ENCODE peak calls at places on chromosome 18, in eight cellular contexts. L, J, V, D, S, R, Q and P are unnamed samples.

GRCh38 chr18:13284330-13285027 is 65.9 kb downstream of the LDLRAD4 start:
- DNase-seq in V (no peak), Q (no peak), J (no peak), R (no peak), S (no peak), L (no peak), D (no peak), P (no peak)

GRCh38 chr18:2883137-2883671 is 36.4 kb downstream of the EMILIN2 start:
- DNase-seq in J (peak), L (no peak), Q (no peak), D (no peak), S (no peak), V (no peak), R (peak), P (peak)

GRCh38 chr18:80137976-80138375 is 28.9 kb downstream of the ADNP2 start:
- DNase-seq in Q (no peak), J (no peak), V (no peak), D (no peak), S (no peak), L (no peak), R (no peak), P (no peak)

GRCh38 chr18:23283933-23284430 is 148.7 kb downstream of the CABLES1 start:
- DNase-seq in J (no peak), Q (no peak), D (no peak), R (no peak), S (no peak), V (no peak), L (no peak), P (no peak)

GRCh38 chr18:74477771-74478170 is 18.4 kb upstream of the CNDP2 start:
- DNase-seq in R (no peak), V (no peak), S (no peak), J (no peak), Q (no peak), L (no peak), D (no peak), P (no peak)

GRCh38 chr18:13425357-13426095 is 207.0 kb downstream of the LDLRAD4 start:
- DNase-seq in D (no peak), V (no peak), Q (no peak), J (no peak), L (no peak), R (no peak), S (no peak), P (no peak)

GRCh38 chr18:49974079-49974478 is 160.7 kb upstream of the ACAA2 start:
- DNase-seq in J (no peak), D (no peak), Q (no peak), V (no peak), S (no peak), L (no peak), R (no peak), P (no peak)

GRCh38 chr18:62396381-62396780 is 71.3 kb downstream of the TNFRSF11A start:
- DNase-seq in S (no peak), J (no peak), Q (no peak), R (no peak), V (no peak), D (no peak), L (no peak), P (no peak)

GRCh38 chr18:74376523-74376922 is 60.9 kb downstream of the C18orf63 start:
- DNase-seq in Q (no peak), R (no peak), V (no peak), J (no peak), D (no peak), L (no peak), S (no peak), P (no peak)

GRCh38 chr18:79524181-79525078 is 128.7 kb downstream of the NFATC1 start:
- DNase-seq in V (no peak), Q (peak), D (no peak), J (peak), S (no peak), R (peak), L (no peak), P (peak)

GRCh38 chr18:58496231-58496630 is 132.7 kb downstream of the ALPK2 start:
- DNase-seq in Q (peak), D (no peak), R (no peak), J (no peak), V (no peak), S (no peak), L (no peak), P (no peak)

GRCh38 chr18:79940814-79941472 is 10.5 kb downstream of the SLC66A2 start:
- DNase-seq in D (peak), L (no peak), R (peak), Q (peak), V (no peak), S (peak), J (no peak), P (peak)